ENCODE peak calls at places on chromosomes 12 and 14, in six cellular contexts. W is endothelial cell of umbilical vein, F is stomach, I is HCT116, O is GM12878, N is sigmoid colon. D is an unnamed sample.

GRCh38 chr14:92546347-92547053 is 32.9 kb downstream of the RIN3 start:
- DNase-seq in W (peak; percentile 60), F (no peak), I (no peak), O (no peak), N (no peak), D (no peak)

GRCh38 chr12:52798003-52798670 is 2.2 kb upstream of the KRT3 start:
- DNase-seq in W (no peak), F (no peak), I (no peak), O (no peak), N (no peak), D (no peak)

GRCh38 chr12:52207106-52207505 is 15.3 kb upstream of the KRT80 start:
- DNase-seq in W (no peak), F (no peak), I (no peak), O (no peak), N (peak; percentile 50), D (no peak)

GRCh38 chr14:75334191-75335051 is 55.8 kb downstream of the FOS start:
- DNase-seq in W (no peak), F (peak; percentile 42), I (no peak), O (peak; percentile 28), N (peak; percentile 83), D (no peak)

GRCh38 chr12:106299193-106299794 is 3.2 kb upstream of the TCP11L2 start:
- DNase-seq in W (no peak), F (no peak), I (no peak), O (no peak), N (no peak), D (no peak)

GRCh38 chr12:131389051-131390013 is 321.6 kb upstream of the SFSWAP start:
- DNase-seq in W (no peak), F (no peak), I (no peak), O (no peak), N (no peak), D (no peak)

GRCh38 chr14:95149441-95149840 is 7.9 kb downstream of the DICER1 start:
- DNase-seq in W (no peak), F (no peak), I (no peak), O (no peak), N (no peak), D (no peak)

GRCh38 chr12:34291001-34291400 is 268.7 kb downstream of the ALG10 start:
- DNase-seq in W (no peak), F (no peak), I (no peak), O (no peak), N (peak; percentile 47), D (no peak)

GRCh38 chr12:101230547-101230946 is 20.5 kb upstream of the SLC5A8 start:
- DNase-seq in W (no peak), F (no peak), I (no peak), O (no peak), N (no peak), D (no peak)

GRCh38 chr12:46843811-46844210 is 18.0 kb upstream of the SLC38A4 start:
- DNase-seq in W (no peak), F (no peak), I (no peak), O (no peak), N (no peak), D (no peak)

GRCh38 chr12:74945771-74946198 is 263.9 kb downstream of the KCNC2 start:
- DNase-seq in W (no peak), F (no peak), I (no peak), O (no peak), N (no peak), D (no peak)

GRCh38 chr14:99752486-99753121 is 40.6 kb upstream of the EML1 start:
- DNase-seq in W (peak; percentile 93), F (no peak), I (no peak), O (no peak), N (no peak), D (no peak)

GRCh38 chr12:104387190-104387589 is 69.6 kb upstream of the CHST11 start:
- DNase-seq in W (no peak), F (no peak), I (no peak), O (no peak), N (no peak), D (no peak)

GRCh38 chr12:45667761-45668160 is 61.7 kb upstream of the ARID2 start:
- DNase-seq in W (no peak), F (no peak), I (no peak), O (no peak), N (no peak), D (no peak)

GRCh38 chr12:29639893-29640495 is 142.5 kb upstream of the OVCH1 start:
- DNase-seq in W (no peak), F (no peak), I (no peak), O (no peak), N (no peak), D (no peak)

GRCh38 chr12:3728686-3729085 is 24.2 kb downstream of the CRACR2A start:
- DNase-seq in W (no peak), F (peak; percentile 33), I (no peak), O (no peak), N (no peak), D (no peak)

GRCh38 chr14:35687335-35687939 is 121.7 kb downstream of the RALGAPA1 start:
- DNase-seq in W (peak; percentile 62), F (no peak), I (peak; percentile 26), O (peak; percentile 2), N (no peak), D (no peak)

GRCh38 chr12:90064759-90065158 is 356.1 kb upstream of the ATP2B1 start:
- DNase-seq in W (no peak), F (no peak), I (no peak), O (no peak), N (no peak), D (no peak)

GRCh38 chr12:42473561-42473960 is 116.0 kb downstream of the PRICKLE1 start:
- DNase-seq in W (peak; percentile 31), F (no peak), I (no peak), O (no peak), N (no peak), D (no peak)

GRCh38 chr14:59425322-59425945 is 39.7 kb downstream of the GPR135 start:
- DNase-seq in W (no peak), F (no peak), I (no peak), O (no peak), N (peak; percentile 69), D (no peak)

GRCh38 chr12:54988402-54989054 is 4.0 kb upstream of the TESPA1 start:
- DNase-seq in W (peak; percentile 30), F (peak; percentile 71), I (no peak), O (no peak), N (peak; percentile 88), D (no peak)

GRCh38 chr12:21800011-21800410 is 25.5 kb upstream of the KCNJ8 start:
- DNase-seq in W (no peak), F (no peak), I (no peak), O (no peak), N (no peak), D (no peak)

GRCh38 chr12:124509676-124510300 is 57.6 kb downstream of the NCOR2 start:
- DNase-seq in W (no peak), F (peak; percentile 65), I (no peak), O (no peak), N (peak; percentile 91), D (no peak)
- H3K4me3 ChIP-seq in W (no peak overlapping the region), F (no peak overlapping the region), I (no peak overlapping the region), O (no peak overlapping the region), N (no peak overlapping the region), D (no peak overlapping the region)

GRCh38 chr12:6069452-6070093 is 54.9 kb downstream of the VWF start:
- DNase-seq in W (no peak), F (no peak), I (no peak), O (no peak), N (no peak), D (no peak)

GRCh38 chr12:6073426-6073825 is 51.0 kb downstream of the VWF start:
- DNase-seq in W (no peak), F (no peak), I (no peak), O (no peak), N (no peak), D (no peak)

GRCh38 chr12:6074394-6074793 is 50.1 kb downstream of the VWF start:
- DNase-seq in W (no peak), F (no peak), I (no peak), O (no peak), N (no peak), D (no peak)

GRCh38 chr12:6070472-6071257 is 53.8 kb downstream of the VWF start:
- DNase-seq in W (no peak), F (no peak), I (no peak), O (no peak), N (no peak), D (no peak)

DNA sequence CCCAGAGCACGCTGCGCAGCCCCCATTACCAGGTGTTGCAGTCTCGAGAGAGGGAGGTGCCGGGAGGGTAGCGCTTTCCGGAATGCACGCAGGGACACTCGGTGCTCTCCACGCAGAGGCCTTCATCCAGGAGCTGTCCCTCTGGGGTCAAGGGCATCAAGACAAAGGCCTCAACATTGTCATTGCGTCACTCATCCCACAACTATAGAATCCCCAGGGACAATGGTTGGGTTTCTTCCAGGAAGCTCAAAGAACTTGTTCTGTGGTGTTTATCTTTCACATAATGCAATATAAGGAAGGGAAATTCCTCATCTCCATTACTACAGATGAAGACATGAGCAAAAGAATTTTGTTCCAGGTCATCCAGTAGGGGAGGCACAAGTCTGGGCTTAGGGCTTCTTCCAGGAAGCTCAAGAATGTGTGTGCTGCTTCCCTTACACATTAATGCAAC is 52.1 kb downstream of the VWF start:
- DNase-seq in W (peak; percentile 72), F (no peak), I (no peak), O (no peak), N (no peak), D (no peak)
- TF ChIP-seq POLR2AphosphoS5 in W (no peak), F (no peak), I (no peak), O (no peak), N (no peak), D (peak; percentile 40)

DNA sequence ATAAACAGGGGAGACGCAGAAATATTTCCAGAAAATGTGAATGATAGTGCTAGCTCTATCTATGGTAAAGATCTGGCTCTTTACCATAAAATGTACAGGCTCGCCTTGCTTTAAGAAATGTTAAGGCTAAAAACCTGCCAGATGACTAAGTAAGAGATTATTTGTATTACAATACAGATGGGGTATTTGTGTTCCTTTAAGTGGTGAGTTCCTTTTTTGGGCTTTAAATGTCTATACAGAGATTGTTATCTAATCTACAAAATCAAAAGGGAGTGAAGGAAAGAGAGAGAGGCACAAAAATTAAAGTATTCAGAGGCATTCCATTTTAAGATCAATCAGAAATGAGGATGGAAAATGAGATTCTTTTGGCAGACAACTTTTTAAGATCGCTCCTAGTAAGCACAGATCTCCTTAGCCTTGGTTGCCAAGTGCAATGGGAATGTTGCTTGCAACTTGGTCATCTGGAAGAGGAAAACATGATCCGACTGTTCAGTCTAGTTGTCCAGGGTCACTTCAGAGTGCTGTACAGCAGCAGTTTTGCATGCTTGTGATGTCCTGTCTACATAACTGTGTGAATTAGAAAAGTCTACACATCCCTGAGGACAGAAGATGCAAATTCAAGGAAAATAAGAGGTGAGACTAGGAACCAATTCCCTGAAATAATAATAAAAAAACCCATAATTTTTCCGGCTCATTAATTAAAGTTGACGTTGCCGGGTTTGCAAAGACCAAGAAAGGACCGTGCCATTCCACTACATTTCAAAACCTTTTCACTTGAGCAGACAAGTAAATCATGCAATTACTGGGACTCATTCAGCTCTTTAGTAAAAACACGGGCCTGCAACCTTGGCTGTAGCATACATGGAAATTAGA is 380.8 kb downstream of the EGLN3 start:
- DNase-seq in W (peak; percentile 35), F (no peak), I (no peak), O (no peak), N (no peak), D (no peak)
- H3K27ac ChIP-seq in W (peak overlapping the region; percentile 100), F (no peak overlapping the region), I (no peak overlapping the region), O (no peak overlapping the region), N (no peak overlapping the region), D (no peak overlapping the region)

DNA sequence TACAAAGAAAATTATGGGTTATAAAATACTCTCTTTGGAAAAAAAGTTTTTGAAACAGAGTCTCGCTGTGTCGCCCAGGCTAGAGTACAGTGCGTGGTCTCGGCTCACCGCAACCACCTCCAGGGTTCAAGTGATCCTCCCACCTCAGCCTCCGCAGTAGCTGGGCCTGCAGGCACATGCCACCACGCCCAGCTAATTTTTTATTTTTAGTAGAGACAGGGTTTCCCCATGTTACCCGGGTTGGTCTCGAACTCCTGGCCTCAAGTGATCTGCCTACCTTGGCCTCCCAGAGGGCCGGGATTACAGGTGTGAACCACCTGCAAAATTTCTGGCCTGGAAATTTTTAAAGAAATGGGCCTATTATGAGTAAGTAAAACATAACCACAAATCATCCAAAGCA is 3.8 kb downstream of the USP15 start:
- DNase-seq in W (no peak), F (no peak), I (no peak), O (no peak), N (no peak), D (no peak)
- H3K4me3 ChIP-seq in W (no peak overlapping the region), F (no peak overlapping the region), I (no peak overlapping the region), O (peak overlapping the region; percentile 99), N (no peak overlapping the region), D (no peak overlapping the region)